ENCODE peak calls at places on chromosomes 11 and 22, in seven cellular contexts. Y, C, O, D, T, A and G are unnamed samples.

GRCh38 chr22:37930270-37930951 is 23.0 kb downstream of the C22orf23 start:
- DNase-seq in T (peak; percentile 48), D (no peak), C (no peak), A (no peak), Y (peak; percentile 34), O (no peak), G (no peak)

GRCh38 chr22:17035246-17035645 is 27.2 kb upstream of the GAB4 start:
- DNase-seq in C (no peak), T (peak; percentile 17), Y (no peak), A (peak; percentile 3), O (no peak), D (no peak), G (no peak)

GRCh38 chr11:113578164-113578455 is 102.9 kb upstream of the DRD2 start:
- DNase-seq in Y (peak; percentile 40), T (no peak), A (peak; percentile 26), C (no peak), O (no peak), D (no peak), G (no peak)

GRCh38 chr22:35313311-35314121 is 13.8 kb downstream of the TOM1 start:
- DNase-seq in Y (no peak), C (no peak), T (no peak), O (peak; percentile 73), D (peak; percentile 84), A (peak; percentile 91), G (peak; percentile 41)

GRCh38 chr22:17898375-17898774 is 124.1 kb upstream of the BID start:
- DNase-seq in D (no peak), Y (no peak), C (no peak), T (no peak), A (no peak), O (no peak), G (no peak)

GRCh38 chr11:64787526-64788320 is 9.4 kb upstream of the SF1 start:
- DNase-seq in O (no peak), Y (peak; percentile 77), D (peak; percentile 63), A (peak; percentile 27), T (peak; percentile 61), C (no peak), G (peak; percentile 75)

GRCh38 chr22:46542011-46542985 is 4.9 kb upstream of the CELSR1 start:
- DNase-seq in C (peak; percentile 35), Y (peak; percentile 87), O (no peak), T (peak; percentile 73), A (peak; percentile 60), D (peak; percentile 72), G (peak; percentile 78)

GRCh38 chr11:126359431-126360048 is 4.1 kb downstream of the ST3GAL4 start:
- DNase-seq in O (no peak), A (no peak), Y (no peak), D (peak; percentile 79), T (peak; percentile 68), C (no peak), G (no peak)

GRCh38 chr11:87173185-87174039 is 135.7 kb downstream of the TMEM135 start:
- DNase-seq in D (no peak), A (peak; percentile 94), C (no peak), O (no peak), Y (no peak), T (no peak), G (no peak)

GRCh38 chr11:105969756-105970155 is 52.3 kb downstream of the MSANTD4 start:
- DNase-seq in Y (no peak), T (no peak), C (no peak), D (no peak), A (no peak), O (no peak), G (no peak)

GRCh38 chr11:2525166-2525861 is 80.5 kb downstream of the KCNQ1 start:
- DNase-seq in Y (no peak), D (peak; percentile 10), O (no peak), C (no peak), T (no peak), A (no peak), G (peak; percentile 14)

GRCh38 chr11:86548278-86548917 is 124.0 kb downstream of the ME3 start:
- DNase-seq in C (no peak), D (no peak), A (peak; percentile 46), O (no peak), T (no peak), Y (no peak), G (no peak)

GRCh38 chr11:86182976-86183584 is 61.5 kb upstream of the EED start:
- DNase-seq in Y (no peak), O (no peak), D (no peak), C (peak; percentile 6), A (peak; percentile 86), T (no peak), G (no peak)

GRCh38 chr11:93005239-93005638 is 35.8 kb downstream of the MTNR1B start:
- DNase-seq in C (no peak), O (no peak), T (no peak), Y (no peak), D (no peak), A (peak; percentile 48), G (no peak)

GRCh38 chr11:23723861-23724260 is 773.0 kb upstream of the LUZP2 start:
- DNase-seq in O (no peak), C (no peak), A (peak; percentile 70), D (no peak), T (no peak), Y (no peak), G (no peak)

GRCh38 chr22:36136475-36136874 is 24.1 kb downstream of the APOL3 start:
- DNase-seq in C (no peak), T (no peak), A (peak; percentile 70), Y (no peak), O (no peak), D (peak; percentile 71), G (no peak)

GRCh38 chr11:61477734-61478148 is 30.8 kb upstream of the LRRC10B start:
- DNase-seq in T (peak; percentile 24), Y (peak; percentile 79), O (no peak), A (no peak), C (peak; percentile 9), D (peak; percentile 62), G (peak; percentile 49)

GRCh38 chr11:112292785-112293407 is 32.2 kb upstream of the PLET1 start:
- DNase-seq in T (no peak), O (no peak), Y (no peak), D (no peak), A (peak; percentile 79), C (no peak), G (no peak)

GRCh38 chr11:61028135-61028729 is 56.8 kb downstream of the CD6 start:
- DNase-seq in O (no peak), D (no peak), T (no peak), Y (no peak), C (peak; percentile 19), A (peak; percentile 39), G (no peak)

GRCh38 chr11:118921121-118921928 is 4.4 kb downstream of the BCL9L start:
- DNase-seq in T (no peak), O (peak; percentile 93), A (peak; percentile 74), Y (peak; percentile 77), D (peak; percentile 82), C (no peak), G (peak; percentile 86)

GRCh38 chr11:131823772-131824171 is 453.4 kb downstream of the NTM start:
- DNase-seq in Y (peak; percentile 50), A (no peak), O (no peak), C (no peak), T (no peak), D (no peak), G (no peak)

GRCh38 chr11:7485136-7485853 is at the start of gene OLFML1:
- DNase-seq in C (no peak), A (no peak), O (no peak), D (peak; percentile 18), T (no peak), Y (no peak), G (peak; percentile 26)

GRCh38 chr11:118230088-118230487 is 5.3 kb upstream of the JAML start:
- DNase-seq in A (no peak), D (no peak), O (no peak), Y (no peak), T (no peak), C (no peak), G (no peak)

GRCh38 chr11:7555067-7555699 is 41.4 kb downstream of the PPFIBP2 start:
- DNase-seq in A (peak; percentile 44), O (peak; percentile 28), D (peak; percentile 80), Y (no peak), T (peak; percentile 82), C (no peak), G (peak; percentile 70)

GRCh38 chr11:12200359-12201015 is 90.1 kb downstream of the MICAL2 start:
- DNase-seq in Y (no peak), T (no peak), O (peak; percentile 96), C (no peak), A (peak; percentile 97), D (no peak), G (no peak)

GRCh38 chr11:64419818-64420485 is 61.0 kb downstream of the RPS6KA4 start:
- DNase-seq in D (no peak), Y (no peak), T (no peak), A (peak; percentile 63), O (peak; percentile 82), C (no peak), G (no peak)

GRCh38 chr11:114285599-114285998 is 10.6 kb upstream of the NNMT start:
- DNase-seq in T (no peak), Y (no peak), O (no peak), C (no peak), D (no peak), A (peak; percentile 69), G (no peak)